ENCODE peak calls at places on chromosomes 12 and 14, in six cellular contexts. N, I, Y, Z, H and Q are unnamed samples.

GRCh38 chr12:46559311-46559710 is 186.7 kb upstream of the SLC38A2 start:
- DNase-seq in N (no peak), I (no peak), Y (no peak), Z (no peak), H (no peak), Q (no peak)

GRCh38 chr12:68665016-68665569 is 21.7 kb upstream of the NUP107 start:
- DNase-seq in N (no peak), I (no peak), Y (no peak), Z (no peak), H (no peak), Q (no peak)

GRCh38 chr12:105960319-105961076 is 178.3 kb downstream of the NUAK1 start:
- DNase-seq in N (no peak), I (no peak), Y (no peak), Z (no peak), H (no peak), Q (peak; percentile 25)

GRCh38 chr14:72013606-72014129 is 81.4 kb downstream of the RGS6 start:
- DNase-seq in N (no peak), I (no peak), Y (no peak), Z (no peak), H (no peak), Q (no peak)

GRCh38 chr14:55532645-55533309 is 47.2 kb upstream of the KTN1 start:
- DNase-seq in N (no peak), I (peak; percentile 8), Y (no peak), Z (no peak), H (peak; percentile 35), Q (no peak)

GRCh38 chr14:31937730-31938346 is 139.3 kb upstream of the ARHGAP5 start:
- DNase-seq in N (peak; percentile 86), I (peak; percentile 90), Y (no peak), Z (no peak), H (no peak), Q (peak; percentile 88)

GRCh38 chr12:19044877-19045276 is 84.7 kb upstream of the PLEKHA5 start:
- DNase-seq in N (no peak), I (no peak), Y (no peak), Z (no peak), H (no peak), Q (no peak)

GRCh38 chr14:37195327-37195726 is 2.4 kb upstream of the MIPOL1 start:
- DNase-seq in N (peak; percentile 87), I (peak; percentile 89), Y (no peak), Z (no peak), H (no peak), Q (no peak)

GRCh38 chr14:90759370-90760054 is 56.7 kb downstream of the TTC7B start:
- DNase-seq in N (no peak), I (no peak), Y (no peak), Z (peak; percentile 36), H (no peak), Q (no peak)

GRCh38 chr12:99852666-99853065 is 132.1 kb downstream of the ANKS1B start:
- DNase-seq in N (no peak), I (no peak), Y (peak; percentile 60), Z (no peak), H (no peak), Q (no peak)

GRCh38 chr12:120013659-120014380 is 24.8 kb downstream of the BICDL1 start:
- DNase-seq in N (no peak), I (no peak), Y (no peak), Z (no peak), H (no peak), Q (no peak)

GRCh38 chr12:124590447-124590846 is 23.0 kb upstream of the NCOR2 start:
- DNase-seq in N (no peak), I (no peak), Y (no peak), Z (no peak), H (no peak), Q (no peak)

GRCh38 chr12:22287776-22288621 is 46.5 kb downstream of the ST8SIA1 start:
- DNase-seq in N (peak; percentile 70), I (peak; percentile 35), Y (peak; percentile 64), Z (peak; percentile 45), H (no peak), Q (no peak)

GRCh38 chr12:70756791-70757190 is 119.6 kb upstream of the PTPRB start:
- DNase-seq in N (no peak), I (no peak), Y (no peak), Z (no peak), H (no peak), Q (no peak)

GRCh38 chr12:70758494-70758845 is 121.2 kb upstream of the PTPRB start:
- DNase-seq in N (no peak), I (no peak), Y (peak; percentile 40), Z (no peak), H (no peak), Q (no peak)

GRCh38 chr12:70757830-70758493 is 120.7 kb upstream of the PTPRB start:
- DNase-seq in N (no peak), I (no peak), Y (no peak), Z (no peak), H (no peak), Q (no peak)

GRCh38 chr12:70756118-70756517 is 118.9 kb upstream of the PTPRB start:
- DNase-seq in N (peak; percentile 20), I (peak; percentile 47), Y (no peak), Z (no peak), H (no peak), Q (peak; percentile 42)

DNA sequence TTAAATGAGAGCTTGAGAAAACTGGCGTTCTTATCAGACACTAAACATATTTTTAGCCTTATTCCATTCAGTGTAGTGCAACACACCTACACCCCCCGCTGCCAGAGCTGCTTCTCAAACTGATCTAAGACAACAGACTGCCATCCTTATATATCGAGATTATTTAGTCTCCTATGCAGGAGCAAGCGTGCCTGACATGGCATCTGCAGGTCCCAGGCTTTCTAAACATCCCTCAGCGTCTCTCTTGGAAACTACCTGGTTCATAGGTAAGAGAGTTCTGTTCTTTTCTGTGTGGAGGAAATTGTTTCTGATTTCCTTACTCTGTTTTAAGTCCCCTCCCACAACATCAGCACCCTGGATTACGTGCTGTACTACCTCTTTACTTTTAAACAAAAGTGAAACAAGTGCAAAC is 117.1 kb upstream of the PTPRB start:
- DNase-seq in N (no peak), I (no peak), Y (no peak), Z (no peak), H (no peak), Q (peak; percentile 19)
- H3K4me2 ChIP-seq in N (no peak overlapping the region), I (no peak overlapping the region), Y (no peak overlapping the region), Z (no peak overlapping the region), H (no peak overlapping the region), Q (no peak overlapping the region)

GRCh38 chr12:7019043-7019569 is 830 bp upstream of the LPCAT3 start:
- DNase-seq in N (no peak), I (no peak), Y (no peak), Z (no peak), H (no peak), Q (peak; percentile 44)
- H2AFZ ChIP-seq in N (peak overlapping the region; percentile 93), I (no peak overlapping the region), Y (no peak overlapping the region), Z (no peak overlapping the region), H (peak overlapping the region; percentile 97), Q (no peak overlapping the region)

GRCh38 chr14:85336257-85336656 is 193.7 kb upstream of the FLRT2 start:
- DNase-seq in N (no peak), I (no peak), Y (no peak), Z (no peak), H (no peak), Q (no peak)
- H2BK120ac ChIP-seq in N (no peak overlapping the region), I (no peak overlapping the region), Y (no peak overlapping the region), Z (no peak overlapping the region), H (no peak overlapping the region), Q (no peak overlapping the region)

GRCh38 chr12:132937476-132937875 is 18.6 kb downstream of the ZNF605 start:
- DNase-seq in N (no peak), I (no peak), Y (no peak), Z (no peak), H (no peak), Q (no peak)
- H3K4me2 ChIP-seq in N (no peak overlapping the region), I (no peak overlapping the region), Y (no peak overlapping the region), Z (no peak overlapping the region), H (no peak overlapping the region), Q (no peak overlapping the region)

DNA sequence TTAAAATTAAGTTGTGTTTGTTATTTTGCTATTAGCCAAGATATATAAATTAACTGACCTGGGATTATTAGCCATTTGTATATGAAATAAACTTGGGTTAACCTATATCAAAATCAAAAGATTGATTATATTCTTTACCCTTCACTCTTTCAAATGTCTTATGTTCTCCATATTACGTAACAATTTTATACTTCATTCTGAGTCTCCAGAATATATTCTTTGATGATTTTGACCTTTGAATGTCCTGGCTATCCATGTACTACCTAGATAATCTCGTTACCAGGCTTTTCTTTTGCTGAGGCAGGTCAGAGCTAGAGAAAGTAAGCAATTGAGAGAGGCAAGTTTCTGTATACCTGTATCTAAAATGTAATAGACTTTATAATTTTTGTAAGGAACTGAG is 3.6 kb downstream of the PPM1A start:
- DNase-seq in N (no peak), I (no peak), Y (no peak), Z (no peak), H (no peak), Q (no peak)
- H2AFZ ChIP-seq in N (no peak overlapping the region), I (no peak overlapping the region), Y (no peak overlapping the region), Z (no peak overlapping the region), H (no peak overlapping the region), Q (no peak overlapping the region)

DNA sequence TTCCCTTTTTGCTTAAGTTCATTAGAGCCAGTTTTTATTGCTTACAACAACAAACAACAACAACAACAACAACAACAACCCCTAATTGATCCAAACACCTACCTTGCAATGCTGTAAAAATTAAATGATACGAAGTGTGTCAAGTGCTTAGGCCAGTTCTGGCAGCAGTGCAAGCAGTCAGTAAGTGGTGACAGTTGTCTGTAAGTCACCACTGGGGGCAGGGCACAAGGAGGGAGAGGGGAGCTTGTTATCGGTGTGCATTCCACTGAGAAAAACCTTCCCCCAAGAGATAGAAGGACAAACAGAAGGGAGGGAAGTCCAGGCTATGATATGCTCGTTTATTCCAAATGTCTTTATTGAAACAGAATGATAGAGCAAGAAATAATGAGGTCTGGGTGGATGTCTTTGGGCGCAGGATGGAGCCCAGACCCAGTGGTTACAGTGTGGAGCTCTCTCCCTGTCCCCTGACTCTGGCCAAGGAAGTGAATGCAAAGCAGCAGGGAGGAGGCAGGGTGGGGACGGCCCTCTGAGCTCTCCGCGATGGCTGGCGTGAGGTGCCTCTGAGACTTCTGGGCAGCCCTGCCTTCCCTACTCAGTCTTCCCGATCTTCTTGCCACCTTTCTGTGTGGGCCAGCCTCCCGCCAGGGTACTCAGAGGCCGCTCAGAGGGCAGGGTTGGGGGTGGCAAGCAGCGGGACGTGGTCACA is 6.5 kb downstream of the SLC22A17 start:
- DNase-seq in N (no peak), I (no peak), Y (peak; percentile 48), Z (no peak), H (no peak), Q (no peak)
- H2BK120ac ChIP-seq in N (no peak overlapping the region), I (no peak overlapping the region), Y (no peak overlapping the region), Z (no peak overlapping the region), H (no peak overlapping the region), Q (no peak overlapping the region)

GRCh38 chr12:132422057-132423043 is 67.6 kb upstream of the FBRSL1 start:
- DNase-seq in N (peak; percentile 42), I (no peak), Y (peak; percentile 70), Z (no peak), H (no peak), Q (no peak)
- H3K4me2 ChIP-seq in N (no peak overlapping the region), I (no peak overlapping the region), Y (no peak overlapping the region), Z (no peak overlapping the region), H (no peak overlapping the region), Q (no peak overlapping the region)

GRCh38 chr12:121499929-121500793 is 80.7 kb downstream of the KDM2B start:
- DNase-seq in N (peak; percentile 59), I (peak; percentile 65), Y (peak; percentile 74), Z (peak; percentile 88), H (peak; percentile 71), Q (peak; percentile 71)
- H2AFZ ChIP-seq in N (peak overlapping the region; percentile 66), I (peak overlapping the region; percentile 42), Y (no peak overlapping the region), Z (no peak overlapping the region), H (peak overlapping the region; percentile 48), Q (no peak overlapping the region)

GRCh38 chr12:25491396-25491948 is 61.6 kb downstream of the LMNTD1 start:
- DNase-seq in N (no peak), I (no peak), Y (no peak), Z (no peak), H (peak; percentile 50), Q (peak; percentile 52)
- H2BK120ac ChIP-seq in N (no peak overlapping the region), I (no peak overlapping the region), Y (no peak overlapping the region), Z (no peak overlapping the region), H (no peak overlapping the region), Q (no peak overlapping the region)